ENCODE peak calls at places on chromosomes 2 and 18, in seven cellular contexts. F, W, I, S, Y, T and X are unnamed samples.
A peak's percentile ranks its signal among the peaks of the same experiment; 100 is the strongest.

GRCh38 chr2:10911291-10912075 is at the start of gene KCNF1:
- DNase-seq in I (peak; percentile 89), Y (no peak), S (no peak), F (peak; percentile 67), T (no peak), W (no peak), X (peak; percentile 68)

GRCh38 chr2:120059483-120059882 is 46.6 kb downstream of the EPB41L5 start:
- DNase-seq in Y (no peak), W (no peak), F (no peak), S (no peak), T (no peak), I (no peak), X (no peak)

GRCh38 chr2:164388511-164388910 is 232.8 kb downstream of the GRB14 start:
- DNase-seq in Y (no peak), F (no peak), W (no peak), T (no peak), S (no peak), I (peak; percentile 62), X (peak; percentile 74)

GRCh38 chr2:144115892-144116291 is 404.0 kb downstream of the ZEB2 start:
- DNase-seq in W (no peak), I (no peak), S (no peak), Y (no peak), T (no peak), F (no peak), X (no peak)

GRCh38 chr2:239535413-239535790 is 134.6 kb upstream of the HDAC4 start:
- DNase-seq in S (no peak), I (no peak), W (no peak), F (no peak), Y (no peak), T (no peak), X (no peak)

GRCh38 chr2:125169764-125170146 is 1144.7 kb downstream of the CNTNAP5 start:
- DNase-seq in W (no peak), F (no peak), S (no peak), T (no peak), I (no peak), Y (no peak), X (no peak)

GRCh38 chr2:9240745-9241144 is 34.1 kb downstream of the ASAP2 start:
- DNase-seq in S (no peak), F (no peak), W (no peak), T (no peak), I (no peak), Y (no peak), X (no peak)

GRCh38 chr2:133362061-133362476 is 206.2 kb downstream of the NCKAP5 start:
- DNase-seq in T (no peak), W (no peak), I (no peak), F (no peak), S (no peak), Y (no peak), X (peak; percentile 68)

GRCh38 chr2:55115795-55116597 is 65.7 kb upstream of the RTN4 start:
- DNase-seq in W (no peak), S (no peak), Y (no peak), T (no peak), F (no peak), I (no peak), X (peak; percentile 79)

GRCh38 chr2:133458280-133458679 is 110.0 kb downstream of the NCKAP5 start:
- DNase-seq in T (no peak), F (no peak), S (no peak), W (no peak), I (no peak), Y (no peak), X (no peak)

GRCh38 chr2:235618039-235618438 is 124.2 kb downstream of the AGAP1 start:
- DNase-seq in I (no peak), W (no peak), Y (no peak), T (no peak), F (no peak), S (no peak), X (no peak)

GRCh38 chr18:45670281-45670962 is 53.6 kb upstream of the SLC14A1 start:
- DNase-seq in W (no peak), F (no peak), I (no peak), Y (no peak), S (no peak), T (peak; percentile 20), X (no peak)

GRCh38 chr2:121887513-121888188 is 132.2 kb downstream of the TSN start:
- DNase-seq in Y (no peak), W (no peak), T (no peak), S (no peak), I (no peak), F (no peak), X (no peak)

GRCh38 chr2:121349721-121350401 is 64.9 kb upstream of the TFCP2L1 start:
- DNase-seq in T (no peak), Y (no peak), S (no peak), F (no peak), W (no peak), I (no peak), X (no peak)

GRCh38 chr2:74005786-74006185 is 21.1 kb downstream of the TET3 start:
- DNase-seq in I (no peak), Y (no peak), T (no peak), W (no peak), S (no peak), F (no peak), X (peak; percentile 11)

GRCh38 chr2:59182249-59182648 is 941.1 kb upstream of the FANCL start:
- DNase-seq in S (no peak), Y (no peak), W (no peak), T (no peak), F (no peak), I (peak; percentile 21), X (peak; percentile 45)

GRCh38 chr2:176525058-176525457 is 255.8 kb downstream of the MTX2 start:
- DNase-seq in T (no peak), I (no peak), W (no peak), F (no peak), Y (no peak), S (no peak), X (no peak)

GRCh38 chr18:46393230-46393629 is 263.8 kb downstream of the LOXHD1 start:
- DNase-seq in Y (no peak), S (no peak), F (no peak), W (no peak), T (no peak), I (peak; percentile 33), X (no peak)

GRCh38 chr2:47783491-47784330 is 766 bp downstream of the MSH6 start:
- DNase-seq in I (peak; percentile 79), S (peak; percentile 25), F (peak; percentile 85), Y (peak; percentile 50), T (peak; percentile 52), W (peak; percentile 81), X (peak; percentile 68)

GRCh38 chr2:48529676-48530032 is 300 bp upstream of the STON1 start:
- DNase-seq in I (no peak), Y (no peak), F (no peak), S (no peak), W (no peak), T (no peak), X (no peak)

GRCh38 chr2:15242936-15243461 is 318.1 kb downstream of the NBAS start:
- DNase-seq in I (no peak), F (no peak), W (no peak), Y (no peak), S (no peak), T (no peak), X (no peak)

GRCh38 chr2:236798491-236798890 is 228.9 kb downstream of the ACKR3 start:
- DNase-seq in I (no peak), S (no peak), Y (no peak), T (no peak), W (no peak), F (no peak), X (no peak)

GRCh38 chr2:233226511-233227031 is 24.9 kb upstream of the ATG16L1 start:
- DNase-seq in Y (no peak), I (no peak), W (no peak), T (no peak), F (no peak), S (no peak), X (no peak)

GRCh38 chr2:33121925-33122324 is 175.2 kb downstream of the LTBP1 start:
- DNase-seq in T (no peak), Y (no peak), I (no peak), S (no peak), W (no peak), F (no peak), X (no peak)

GRCh38 chr2:33123216-33123615 is 176.5 kb downstream of the LTBP1 start:
- DNase-seq in W (no peak), S (no peak), I (no peak), F (no peak), T (no peak), Y (no peak), X (no peak)

GRCh38 chr2:33122726-33123125 is 176.0 kb downstream of the LTBP1 start:
- DNase-seq in W (no peak), S (no peak), F (no peak), I (no peak), Y (no peak), T (no peak), X (no peak)

GRCh38 chr2:33118648-33119047 is 171.9 kb downstream of the LTBP1 start:
- DNase-seq in Y (no peak), F (no peak), S (no peak), T (no peak), I (no peak), W (no peak), X (no peak)

GRCh38 chr2:33121416-33121815 is 174.7 kb downstream of the LTBP1 start:
- DNase-seq in T (no peak), S (no peak), I (no peak), Y (no peak), F (no peak), W (no peak), X (no peak)
- H3K36me3 ChIP-seq in T (no peaks in the 10 kb centered on the region), S (no peaks in the 10 kb centered on the region), I (no peaks in the 10 kb centered on the region), Y (no peaks in the 10 kb centered on the region), F (no peaks in the 10 kb centered on the region), W (no peaks in the 10 kb centered on the region), X (no peaks in the 10 kb centered on the region)

DNA sequence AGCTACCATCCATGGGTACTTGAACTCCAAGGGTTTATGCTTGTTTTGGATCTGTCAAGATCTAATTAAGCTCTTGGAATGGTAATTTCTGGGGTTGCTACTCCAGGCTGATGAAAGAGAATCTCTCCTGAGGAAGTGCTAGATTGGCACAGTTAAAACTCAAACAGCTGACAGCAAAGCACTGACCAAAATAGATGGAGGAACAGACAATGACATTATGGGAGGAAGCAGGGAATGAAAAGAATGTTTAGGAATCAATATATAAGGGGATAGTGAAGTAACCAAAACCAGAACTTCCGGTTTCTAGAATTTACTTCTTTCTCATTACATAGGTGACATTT is 6.3 kb downstream of the THUMPD2 start:
- DNase-seq in T (no peak), F (no peak), S (no peak), W (no peak), I (no peak), Y (no peak), X (no peak)
- H3K4me3 ChIP-seq in T (no peak overlapping the region), F (no peak overlapping the region), S (no peak overlapping the region), W (no peak overlapping the region), I (no peak overlapping the region), Y (no peak overlapping the region), X (no peak overlapping the region)

GRCh38 chr2:207115715-207116364 is 49.9 kb downstream of the KLF7 start:
- DNase-seq in I (no peak), F (no peak), S (peak; percentile 19), Y (peak; percentile 31), W (no peak), T (no peak), X (no peak)
- H3K4me1 ChIP-seq in I (peaks cover 26% of the 10 kb centered on the region), F (peaks cover 4% of the 10 kb centered on the region), S (peaks cover 6% of the 10 kb centered on the region), Y (peaks cover 76% of the 10 kb centered on the region), W (no peaks in the 10 kb centered on the region), T (peaks cover 17% of the 10 kb centered on the region), X (peaks cover 1% of the 10 kb centered on the region)

DNA sequence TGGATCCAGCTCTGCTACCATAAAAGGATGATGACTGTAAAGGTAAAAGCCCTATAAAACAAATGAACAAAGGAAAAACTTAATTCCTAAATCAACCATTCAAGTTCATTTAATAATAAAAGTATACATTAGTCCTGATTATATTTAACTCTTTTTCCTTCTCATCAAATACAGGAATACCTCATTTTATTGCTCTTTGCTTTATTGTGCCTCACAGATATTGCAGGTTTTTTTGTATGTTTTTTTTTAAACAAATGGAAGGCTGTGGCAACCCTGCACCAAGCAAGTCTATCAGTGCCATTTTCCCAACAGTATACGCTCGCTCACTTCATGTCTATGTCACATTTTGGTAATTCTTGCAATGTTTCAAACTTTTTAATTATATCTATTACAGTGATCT is 38.2 kb downstream of the USP37 start:
- DNase-seq in W (no peak), S (no peak), T (no peak), F (no peak), I (no peak), Y (no peak), X (no peak)
- H3K36me3 ChIP-seq in W (peaks cover 96% of the 10 kb centered on the region), S (peaks cover 4% of the 10 kb centered on the region), T (peaks cover 15% of the 10 kb centered on the region), F (peaks cover 92% of the 10 kb centered on the region), I (peaks cover 97% of the 10 kb centered on the region), Y (peaks cover 93% of the 10 kb centered on the region), X (peaks cover 83% of the 10 kb centered on the region)